ENCODE peak calls at places on chromosomes 3 and 15, in seven cellular contexts. A is activated T-cell treated with anti-CD3 and anti-CD28 coated beads for 1 hour, E is posterior vena cava, U is head of caudate nucleus, J is GM12865, Z is IMR-90, N is NCI-H748 treated with DMSO at 0.1 percent for 48 hours. O is an unnamed sample.

GRCh38 chr3:148643389-148643840 is 54.3 kb upstream of the AGTR1 start:
- DNase-seq in A (no peak), E (no peak), U (no peak), J (no peak), Z (peak; percentile 90), N (no peak), O (peak; percentile 82)

GRCh38 chr3:71152892-71153265 is 430.6 kb downstream of the FOXP1 start:
- DNase-seq in A (no peak), E (no peak), U (no peak), J (no peak), Z (no peak), N (peak; percentile 72), O (no peak)

GRCh38 chr3:118337649-118338048 is 697.0 kb downstream of the IGSF11 start:
- DNase-seq in A (no peak), E (no peak), U (no peak), J (no peak), Z (no peak), N (no peak), O (no peak)

GRCh38 chr3:45800611-45801010 is 4.3 kb upstream of the SLC6A20 start:
- DNase-seq in A (no peak), E (no peak), U (no peak), J (no peak), Z (no peak), N (no peak), O (no peak)

GRCh38 chr3:131221731-131222130 is 159.8 kb upstream of the NUDT16 start:
- DNase-seq in A (no peak), E (no peak), U (no peak), J (no peak), Z (peak; percentile 71), N (no peak), O (peak; percentile 58)

GRCh38 chr3:142925140-142925539 is 36.3 kb upstream of the PCOLCE2 start:
- DNase-seq in A (no peak), E (no peak), U (no peak), J (no peak), Z (no peak), N (no peak), O (no peak)

GRCh38 chr3:83770664-83771402 is 1188.0 kb upstream of the CADM2 start:
- DNase-seq in A (no peak), E (no peak), U (no peak), J (no peak), Z (no peak), N (no peak), O (no peak)

GRCh38 chr3:45105855-45106655 is 40.1 kb downstream of the CDCP1 start:
- DNase-seq in A (peak; percentile 30), E (no peak), U (no peak), J (peak; percentile 30), Z (peak; percentile 94), N (no peak), O (peak; percentile 94)

GRCh38 chr15:73305331-73306211 is 63.2 kb downstream of the HCN4 start:
- DNase-seq in A (no peak), E (no peak), U (peak; percentile 57), J (peak; percentile 76), Z (peak; percentile 65), N (peak; percentile 66), O (peak; percentile 73)

GRCh38 chr3:121651684-121652083 is 9.0 kb downstream of the HCLS1 start:
- DNase-seq in A (no peak), E (no peak), U (no peak), J (no peak), Z (no peak), N (peak; percentile 61), O (peak; percentile 27)

GRCh38 chr3:166190360-166190759 is 353.1 kb upstream of the BCHE start:
- DNase-seq in A (no peak), E (no peak), U (no peak), J (no peak), Z (peak; percentile 86), N (no peak), O (peak; percentile 91)

GRCh38 chr15:75131269-75131643 is 70.4 kb upstream of the C15orf39 start:
- DNase-seq in A (no peak), E (no peak), U (no peak), J (no peak), Z (no peak), N (no peak), O (no peak)

GRCh38 chr3:141127344-141128125 is 76.4 kb downstream of the SPSB4 start:
- DNase-seq in A (no peak), E (no peak), U (no peak), J (no peak), Z (no peak), N (no peak), O (no peak)

GRCh38 chr3:170321326-170322034 is 36.0 kb upstream of the SKIL start:
- DNase-seq in A (no peak), E (no peak), U (peak; percentile 51), J (no peak), Z (no peak), N (no peak), O (no peak)

GRCh38 chr3:159260049-159260662 is 458.3 kb downstream of the MFSD1 start:
- DNase-seq in A (no peak), E (no peak), U (peak; percentile 84), J (peak; percentile 71), Z (peak; percentile 77), N (no peak), O (peak; percentile 84)

GRCh38 chr3:19348929-19349564 is 200.7 kb downstream of the KCNH8 start:
- DNase-seq in A (no peak), E (no peak), U (peak; percentile 64), J (peak; percentile 68), Z (peak; percentile 1), N (no peak), O (peak; percentile 24)

GRCh38 chr15:22811640-22812039 is 25.2 kb downstream of the NIPA1 start:
- DNase-seq in A (no peak), E (no peak), U (peak; percentile 87), J (no peak), Z (peak; percentile 12), N (no peak), O (peak; percentile 28)

GRCh38 chr3:129343643-129344360 is 65.1 kb downstream of the HMCES start:
- DNase-seq in A (peak; percentile 17), E (no peak), U (peak; percentile 55), J (no peak), Z (no peak), N (no peak), O (peak; percentile 36)

GRCh38 chr3:24829632-24830229 is 335.1 kb upstream of the THRB start:
- DNase-seq in A (no peak), E (peak; percentile 66), U (peak; percentile 51), J (no peak), Z (no peak), N (peak; percentile 8), O (no peak)

GRCh38 chr15:90871716-90872480 is 3.5 kb downstream of the FURIN start:
- DNase-seq in A (no peak), E (no peak), U (no peak), J (no peak), Z (no peak), N (no peak), O (no peak)

GRCh38 chr3:193928354-193929209 is 207.4 kb upstream of the HES1 start:
- DNase-seq in A (no peak), E (no peak), U (peak; percentile 55), J (no peak), Z (no peak), N (no peak), O (peak; percentile 8)

GRCh38 chr3:89000886-89001285 is 106.5 kb upstream of the EPHA3 start:
- DNase-seq in A (no peak), E (no peak), U (no peak), J (no peak), Z (no peak), N (no peak), O (no peak)

GRCh38 chr3:126113733-126114132 is 29.8 kb upstream of the SLC41A3 start:
- DNase-seq in A (no peak), E (peak; percentile 70), U (no peak), J (peak; percentile 18), Z (no peak), N (no peak), O (peak; percentile 16)

GRCh38 chr3:29239377-29239776 is 41.5 kb upstream of the RBMS3 start:
- DNase-seq in A (no peak), E (no peak), U (no peak), J (no peak), Z (peak; percentile 18), N (no peak), O (peak; percentile 17)